ENCODE peak calls at places on chromosome 2, in nine cellular contexts. One of them, this sample, is unnamed.
A peak's percentile ranks its signal among the peaks of the same experiment; 100 is the strongest.

GRCh38 chr2:239192456-239192855 is 208.4 kb downstream of the HDAC4 start:
- DNase-seq in GM23338: no peak
- DNase-seq in CD8-positive, alpha-beta T cell: no peak
- DNase-seq in AG04450: no peak
- DNase-seq in epithelial cell of proximal tubule: no peak
- DNase-seq in astrocyte: no peak
- DNase-seq in colonic mucosa: no peak
- DNase-seq in cardiac muscle cell: no peak
- DNase-seq in bronchial epithelial cell: no peak
- DNase-seq in this sample: no peak

GRCh38 chr2:173991857-173992588 is 26.9 kb upstream of the SP3 start:
- DNase-seq in GM23338: no peak
- DNase-seq in CD8-positive, alpha-beta T cell: no peak
- DNase-seq in AG04450: no peak
- DNase-seq in epithelial cell of proximal tubule: no peak
- DNase-seq in astrocyte: no peak
- DNase-seq in colonic mucosa: peak; percentile 42
- DNase-seq in cardiac muscle cell: peak; percentile 62
- DNase-seq in bronchial epithelial cell: peak; percentile 42
- DNase-seq in this sample: peak; percentile 77

GRCh38 chr2:191045141-191045540 is 31.2 kb upstream of the STAT1 start:
- DNase-seq in GM23338: no peak
- DNase-seq in CD8-positive, alpha-beta T cell: no peak
- DNase-seq in AG04450: no peak
- DNase-seq in epithelial cell of proximal tubule: no peak
- DNase-seq in astrocyte: no peak
- DNase-seq in colonic mucosa: no peak
- DNase-seq in cardiac muscle cell: no peak
- DNase-seq in bronchial epithelial cell: no peak
- DNase-seq in this sample: no peak

GRCh38 chr2:151887164-151887563 is 58.9 kb upstream of the ARL5A start:
- DNase-seq in GM23338: no peak
- DNase-seq in CD8-positive, alpha-beta T cell: no peak
- DNase-seq in AG04450: no peak
- DNase-seq in epithelial cell of proximal tubule: no peak
- DNase-seq in astrocyte: no peak
- DNase-seq in colonic mucosa: no peak
- DNase-seq in cardiac muscle cell: no peak
- DNase-seq in bronchial epithelial cell: no peak
- DNase-seq in this sample: no peak

GRCh38 chr2:235131334-235132305 is 179.8 kb downstream of the SH3BP4 start:
- DNase-seq in GM23338: no peak
- DNase-seq in CD8-positive, alpha-beta T cell: no peak
- DNase-seq in AG04450: no peak
- DNase-seq in epithelial cell of proximal tubule: no peak
- DNase-seq in astrocyte: no peak
- DNase-seq in colonic mucosa: no peak
- DNase-seq in cardiac muscle cell: no peak
- DNase-seq in bronchial epithelial cell: no peak
- DNase-seq in this sample: no peak

GRCh38 chr2:12048551-12048950 is 302.1 kb downstream of the LPIN1 start:
- DNase-seq in GM23338: peak; percentile 47
- DNase-seq in CD8-positive, alpha-beta T cell: no peak
- DNase-seq in AG04450: no peak
- DNase-seq in epithelial cell of proximal tubule: no peak
- DNase-seq in astrocyte: no peak
- DNase-seq in colonic mucosa: no peak
- DNase-seq in cardiac muscle cell: no peak
- DNase-seq in bronchial epithelial cell: no peak
- DNase-seq in this sample: no peak

GRCh38 chr2:219252084-219252483 is 959 bp upstream of the TUBA4B start:
- DNase-seq in GM23338: no peak
- DNase-seq in CD8-positive, alpha-beta T cell: peak; percentile 53
- DNase-seq in AG04450: no peak
- DNase-seq in epithelial cell of proximal tubule: no peak
- DNase-seq in astrocyte: no peak
- DNase-seq in colonic mucosa: peak; percentile 43
- DNase-seq in cardiac muscle cell: no peak
- DNase-seq in bronchial epithelial cell: peak; percentile 75
- DNase-seq in this sample: no peak

GRCh38 chr2:213475433-213475832 is 191.2 kb downstream of the SPAG16 start:
- DNase-seq in GM23338: peak; percentile 6
- DNase-seq in CD8-positive, alpha-beta T cell: no peak
- DNase-seq in AG04450: no peak
- DNase-seq in epithelial cell of proximal tubule: no peak
- DNase-seq in astrocyte: peak; percentile 5
- DNase-seq in colonic mucosa: no peak
- DNase-seq in cardiac muscle cell: peak; percentile 0
- DNase-seq in bronchial epithelial cell: no peak
- DNase-seq in this sample: no peak

GRCh38 chr2:170141865-170142264 is 36.1 kb upstream of the MYO3B start:
- DNase-seq in GM23338: no peak
- DNase-seq in CD8-positive, alpha-beta T cell: no peak
- DNase-seq in AG04450: no peak
- DNase-seq in epithelial cell of proximal tubule: no peak
- DNase-seq in astrocyte: no peak
- DNase-seq in colonic mucosa: no peak
- DNase-seq in cardiac muscle cell: no peak
- DNase-seq in bronchial epithelial cell: no peak
- DNase-seq in this sample: no peak

GRCh38 chr2:75565523-75566449 is 5.0 kb upstream of the EVA1A start:
- DNase-seq in GM23338: no peak
- DNase-seq in CD8-positive, alpha-beta T cell: no peak
- DNase-seq in AG04450: no peak
- DNase-seq in epithelial cell of proximal tubule: peak; percentile 87
- DNase-seq in astrocyte: no peak
- DNase-seq in colonic mucosa: no peak
- DNase-seq in cardiac muscle cell: no peak
- DNase-seq in bronchial epithelial cell: peak; percentile 19
- DNase-seq in this sample: no peak

GRCh38 chr2:215870986-215871385 is 142.4 kb downstream of the MREG start:
- DNase-seq in GM23338: peak; percentile 75
- DNase-seq in CD8-positive, alpha-beta T cell: no peak
- DNase-seq in AG04450: no peak
- DNase-seq in epithelial cell of proximal tubule: no peak
- DNase-seq in astrocyte: no peak
- DNase-seq in colonic mucosa: no peak
- DNase-seq in cardiac muscle cell: no peak
- DNase-seq in bronchial epithelial cell: no peak
- DNase-seq in this sample: no peak

GRCh38 chr2:239312741-239313246 is 88.0 kb downstream of the HDAC4 start:
- DNase-seq in GM23338: no peak
- DNase-seq in CD8-positive, alpha-beta T cell: no peak
- DNase-seq in AG04450: no peak
- DNase-seq in epithelial cell of proximal tubule: no peak
- DNase-seq in astrocyte: no peak
- DNase-seq in colonic mucosa: peak; percentile 18
- DNase-seq in cardiac muscle cell: no peak
- DNase-seq in bronchial epithelial cell: no peak
- DNase-seq in this sample: no peak

GRCh38 chr2:168118733-168119518 is 128.5 kb downstream of the STK39 start:
- DNase-seq in GM23338: peak; percentile 95
- DNase-seq in CD8-positive, alpha-beta T cell: peak; percentile 8
- DNase-seq in AG04450: peak; percentile 54
- DNase-seq in epithelial cell of proximal tubule: no peak
- DNase-seq in astrocyte: peak; percentile 51
- DNase-seq in colonic mucosa: peak; percentile 43
- DNase-seq in cardiac muscle cell: peak; percentile 84
- DNase-seq in bronchial epithelial cell: peak; percentile 59
- DNase-seq in this sample: peak; percentile 44

GRCh38 chr2:45554764-45555163 is 56.3 kb downstream of the SRBD1 start:
- DNase-seq in GM23338: no peak
- DNase-seq in CD8-positive, alpha-beta T cell: no peak
- DNase-seq in AG04450: no peak
- DNase-seq in epithelial cell of proximal tubule: no peak
- DNase-seq in astrocyte: peak; percentile 37
- DNase-seq in colonic mucosa: no peak
- DNase-seq in cardiac muscle cell: peak; percentile 48
- DNase-seq in bronchial epithelial cell: no peak
- DNase-seq in this sample: no peak

GRCh38 chr2:28556303-28556702 is 60.4 kb downstream of the PLB1 start:
- DNase-seq in GM23338: no peak
- DNase-seq in CD8-positive, alpha-beta T cell: no peak
- DNase-seq in AG04450: no peak
- DNase-seq in epithelial cell of proximal tubule: no peak
- DNase-seq in astrocyte: no peak
- DNase-seq in colonic mucosa: no peak
- DNase-seq in cardiac muscle cell: no peak
- DNase-seq in bronchial epithelial cell: no peak
- DNase-seq in this sample: no peak

GRCh38 chr2:129768485-129769258 is 210.8 kb upstream of the RAB6C start:
- DNase-seq in GM23338: no peak
- DNase-seq in CD8-positive, alpha-beta T cell: no peak
- DNase-seq in AG04450: no peak
- DNase-seq in epithelial cell of proximal tubule: no peak
- DNase-seq in astrocyte: no peak
- DNase-seq in colonic mucosa: no peak
- DNase-seq in cardiac muscle cell: no peak
- DNase-seq in bronchial epithelial cell: no peak
- DNase-seq in this sample: no peak

GRCh38 chr2:174683392-174683759 is 80.9 kb downstream of the CHRNA1 start:
- DNase-seq in GM23338: peak; percentile 55
- DNase-seq in CD8-positive, alpha-beta T cell: peak; percentile 26
- DNase-seq in AG04450: no peak
- DNase-seq in epithelial cell of proximal tubule: no peak
- DNase-seq in astrocyte: peak; percentile 50
- DNase-seq in colonic mucosa: no peak
- DNase-seq in cardiac muscle cell: peak; percentile 68
- DNase-seq in bronchial epithelial cell: peak; percentile 35
- DNase-seq in this sample: peak; percentile 31

GRCh38 chr2:216653931-216654365 is 20.7 kb downstream of the IGFBP2 start:
- DNase-seq in GM23338: no peak
- DNase-seq in CD8-positive, alpha-beta T cell: no peak
- DNase-seq in AG04450: no peak
- DNase-seq in epithelial cell of proximal tubule: no peak
- DNase-seq in astrocyte: no peak
- DNase-seq in colonic mucosa: no peak
- DNase-seq in cardiac muscle cell: peak; percentile 57
- DNase-seq in bronchial epithelial cell: no peak
- DNase-seq in this sample: peak; percentile 52

GRCh38 chr2:28621172-28622100 is 125.6 kb downstream of the PLB1 start:
- DNase-seq in GM23338: peak; percentile 49
- DNase-seq in CD8-positive, alpha-beta T cell: peak; percentile 78
- DNase-seq in AG04450: peak; percentile 81
- DNase-seq in epithelial cell of proximal tubule: peak; percentile 98
- DNase-seq in astrocyte: peak; percentile 91
- DNase-seq in colonic mucosa: peak; percentile 84
- DNase-seq in cardiac muscle cell: peak; percentile 97
- DNase-seq in bronchial epithelial cell: peak; percentile 96
- DNase-seq in this sample: peak; percentile 95

DNA sequence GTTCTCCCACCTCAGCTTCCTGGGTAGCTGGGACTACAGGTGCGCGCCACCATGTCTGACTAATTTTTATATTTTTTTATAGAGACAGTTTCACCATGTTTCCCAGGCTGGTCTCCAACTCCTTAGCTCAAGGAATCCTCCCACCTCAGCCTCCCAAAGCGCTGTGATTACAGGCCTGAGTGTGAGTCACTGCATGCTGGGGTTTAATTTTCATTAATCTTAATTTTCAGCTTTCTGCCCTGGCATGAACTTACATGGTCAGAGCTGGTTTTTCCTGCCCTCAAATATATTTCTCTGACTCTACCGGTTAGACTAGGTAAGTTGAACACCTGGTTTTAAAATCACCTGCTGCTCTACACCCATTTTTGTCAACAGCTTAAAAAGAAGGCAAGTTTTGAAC is 3.1 kb downstream of the MARCHF7 start:
- DNase-seq in GM23338: no peak
- DNase-seq in CD8-positive, alpha-beta T cell: no peak
- DNase-seq in AG04450: no peak
- DNase-seq in epithelial cell of proximal tubule: no peak
- DNase-seq in astrocyte: peak; percentile 42
- DNase-seq in colonic mucosa: no peak
- DNase-seq in cardiac muscle cell: no peak
- DNase-seq in bronchial epithelial cell: peak; percentile 64
- DNase-seq in this sample: no peak
- H3K4me3 ChIP-seq in GM23338: no peak overlapping the region
- H3K4me3 ChIP-seq in CD8-positive, alpha-beta T cell: no peak overlapping the region
- H3K4me3 ChIP-seq in AG04450: no peak overlapping the region
- H3K4me3 ChIP-seq in epithelial cell of proximal tubule: no peak overlapping the region
- H3K4me3 ChIP-seq in astrocyte: no peak overlapping the region
- H3K4me3 ChIP-seq in colonic mucosa: no peak overlapping the region
- H3K4me3 ChIP-seq in cardiac muscle cell: no peak overlapping the region
- H3K4me3 ChIP-seq in bronchial epithelial cell: no peak overlapping the region
- H3K4me3 ChIP-seq in this sample: no peak overlapping the region

DNA sequence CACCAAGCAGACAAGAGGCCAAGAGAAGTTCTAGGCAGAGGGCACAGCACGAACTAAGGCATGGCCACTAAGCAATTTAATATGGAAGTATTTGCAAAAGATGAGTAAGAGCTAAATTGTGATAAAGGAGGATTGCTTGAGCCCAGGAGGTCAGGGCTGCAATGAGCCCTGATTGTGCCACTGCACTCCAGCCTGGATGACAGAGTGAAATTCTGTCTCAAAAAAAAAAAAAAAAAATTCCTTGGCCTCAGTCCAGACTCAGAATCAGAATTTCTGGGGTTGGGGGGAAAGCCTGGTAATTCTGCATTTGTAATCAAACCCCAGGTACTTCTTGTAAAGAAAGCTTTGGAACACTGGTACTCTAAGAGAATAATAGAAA is 46.8 kb upstream of the RTN4 start:
- DNase-seq in GM23338: no peak
- DNase-seq in CD8-positive, alpha-beta T cell: no peak
- DNase-seq in AG04450: no peak
- DNase-seq in epithelial cell of proximal tubule: no peak
- DNase-seq in astrocyte: no peak
- DNase-seq in colonic mucosa: no peak
- DNase-seq in cardiac muscle cell: no peak
- DNase-seq in bronchial epithelial cell: no peak
- DNase-seq in this sample: no peak
- H3K4me3 ChIP-seq in GM23338: no peak overlapping the region
- H3K4me3 ChIP-seq in CD8-positive, alpha-beta T cell: no peak overlapping the region
- H3K4me3 ChIP-seq in AG04450: no peak overlapping the region
- H3K4me3 ChIP-seq in epithelial cell of proximal tubule: no peak overlapping the region
- H3K4me3 ChIP-seq in astrocyte: no peak overlapping the region
- H3K4me3 ChIP-seq in colonic mucosa: no peak overlapping the region
- H3K4me3 ChIP-seq in cardiac muscle cell: no peak overlapping the region
- H3K4me3 ChIP-seq in bronchial epithelial cell: no peak overlapping the region
- H3K4me3 ChIP-seq in this sample: no peak overlapping the region

DNA sequence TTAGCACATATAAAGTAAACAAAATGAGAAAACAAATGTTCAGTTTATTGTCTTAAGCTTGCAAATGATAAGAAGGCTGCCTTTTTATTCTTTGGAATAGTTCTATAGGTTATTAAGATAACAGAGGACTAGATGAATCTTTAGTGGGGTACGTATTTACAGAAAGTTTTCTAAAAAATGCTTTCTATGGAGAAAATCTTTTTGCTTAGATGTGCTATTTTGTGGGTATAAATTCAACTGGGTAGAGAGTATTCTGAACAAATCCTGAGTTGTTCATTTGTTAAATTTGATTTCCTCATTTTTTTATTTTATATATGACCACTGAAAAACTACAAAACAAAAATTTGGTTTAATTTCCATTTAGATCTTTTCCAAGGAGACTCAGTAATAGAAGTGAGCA is 566.9 kb downstream of the PLCL1 start:
- DNase-seq in GM23338: no peak
- DNase-seq in CD8-positive, alpha-beta T cell: no peak
- DNase-seq in AG04450: no peak
- DNase-seq in epithelial cell of proximal tubule: no peak
- DNase-seq in astrocyte: no peak
- DNase-seq in colonic mucosa: no peak
- DNase-seq in cardiac muscle cell: no peak
- DNase-seq in bronchial epithelial cell: no peak
- DNase-seq in this sample: no peak
- H3K4me3 ChIP-seq in GM23338: no peak overlapping the region
- H3K4me3 ChIP-seq in CD8-positive, alpha-beta T cell: no peak overlapping the region
- H3K4me3 ChIP-seq in AG04450: no peak overlapping the region
- H3K4me3 ChIP-seq in epithelial cell of proximal tubule: no peak overlapping the region
- H3K4me3 ChIP-seq in astrocyte: no peak overlapping the region
- H3K4me3 ChIP-seq in colonic mucosa: no peak overlapping the region
- H3K4me3 ChIP-seq in cardiac muscle cell: no peak overlapping the region
- H3K4me3 ChIP-seq in bronchial epithelial cell: no peak overlapping the region
- H3K4me3 ChIP-seq in this sample: no peak overlapping the region

GRCh38 chr2:3578987-3579386 is 3.9 kb downstream of the RPS7 start:
- DNase-seq in GM23338: no peak
- DNase-seq in CD8-positive, alpha-beta T cell: no peak
- DNase-seq in AG04450: no peak
- DNase-seq in epithelial cell of proximal tubule: no peak
- DNase-seq in astrocyte: peak; percentile 9
- DNase-seq in colonic mucosa: no peak
- DNase-seq in cardiac muscle cell: no peak
- DNase-seq in bronchial epithelial cell: peak; percentile 38
- DNase-seq in this sample: no peak
- H3K4me3 ChIP-seq in GM23338: peak overlapping the region; percentile 99
- H3K4me3 ChIP-seq in CD8-positive, alpha-beta T cell: no peak overlapping the region
- H3K4me3 ChIP-seq in AG04450: peak overlapping the region; percentile 36
- H3K4me3 ChIP-seq in epithelial cell of proximal tubule: peak overlapping the region; percentile 12
- H3K4me3 ChIP-seq in astrocyte: peak overlapping the region; percentile 30
- H3K4me3 ChIP-seq in colonic mucosa: no peak overlapping the region
- H3K4me3 ChIP-seq in cardiac muscle cell: no peak overlapping the region
- H3K4me3 ChIP-seq in bronchial epithelial cell: no peak overlapping the region
- H3K4me3 ChIP-seq in this sample: no peak overlapping the region